ENCODE peak calls at places on chromosomes 6 and 20, in eight cellular contexts. V is hypothalamus; M is activated naive CD4-positive, alpha-beta T cell treated with anti-CD3 and anti-CD28 coated beads for 36 hours; D is activated gamma-delta T cell treated with anti-CD3 and anti-CD28 coated beads, Interleukin-2, amount 50 U/mL, for 16 hours; P is stimulated activated naive CD8-positive, alpha-beta T cell treated with anti-CD3 and anti-CD28 coated beads, Interleukin-15, Interleukin-2, amounts not matched to agents 100 U/mL and 50 U/mL, for 24 hours; J is omental fat pad; X is effector CD8-positive, alpha-beta T cell; I is activated T-helper 2 cell treated with anti-CD3 and anti-CD28 coated beads, Interferon-gamma antibody, Interleukin-2, Interleukin-4, amounts not matched to agents 10 μg/mL and 5 μg/mL and 100 μg/mL, durations not matched to agents 14 hours and 24 hours and 36 hours. S is an unnamed sample.

GRCh38 chr6:28777147-28777461 is 146.7 kb downstream of the TRIM27 start:
- DNase-seq in V (no peak), M (no peak), D (no peak), P (no peak), J (no peak), X (no peak), I (no peak), S (no peak)

GRCh38 chr6:43708857-43709653 is 21.5 kb upstream of the MRPS18A start:
- DNase-seq in V (no peak), M (no peak), D (no peak), P (no peak), J (no peak), X (no peak), I (no peak), S (no peak)

GRCh38 chr6:45185403-45186251 is 142.5 kb upstream of the RUNX2 start:
- DNase-seq in V (no peak), M (no peak), D (peak), P (peak), J (no peak), X (no peak), I (no peak), S (peak)

GRCh38 chr6:51678905-51679620 is 408.4 kb downstream of the PKHD1 start:
- DNase-seq in V (no peak), M (no peak), D (no peak), P (no peak), J (no peak), X (no peak), I (no peak), S (no peak)

GRCh38 chr6:135423649-135424128 is 73.9 kb downstream of the AHI1 start:
- DNase-seq in V (no peak), M (no peak), D (no peak), P (no peak), J (no peak), X (no peak), I (no peak), S (peak)

GRCh38 chr6:108736832-108737231 is 111.4 kb upstream of the ARMC2 start:
- DNase-seq in V (no peak), M (no peak), D (no peak), P (no peak), J (no peak), X (no peak), I (no peak), S (no peak)

GRCh38 chr20:51884561-51884960 is 82.2 kb upstream of the SALL4 start:
- DNase-seq in V (no peak), M (no peak), D (no peak), P (no peak), J (no peak), X (no peak), I (no peak), S (no peak)

GRCh38 chr6:136249336-136249735 is 775 bp downstream of the MTFR2 start:
- DNase-seq in V (no peak), M (no peak), D (no peak), P (no peak), J (no peak), X (no peak), I (no peak), S (no peak)

GRCh38 chr20:5996765-5997164 is 46.3 kb downstream of the MCM8 start:
- DNase-seq in V (no peak), M (peak), D (peak), P (peak), J (no peak), X (no peak), I (peak), S (peak)

GRCh38 chr6:30556964-30557682 is at the start of gene PRR3:
- DNase-seq in V (peak), M (peak), D (peak), P (peak), J (peak), X (peak), I (peak), S (peak)

GRCh38 chr6:160990847-160991410 is 640 bp upstream of the MAP3K4 start:
- DNase-seq in V (no peak), M (no peak), D (no peak), P (no peak), J (no peak), X (no peak), I (no peak), S (no peak)

GRCh38 chr6:170152989-170153388 is 137.9 kb downstream of the DLL1 start:
- DNase-seq in V (no peak), M (peak), D (no peak), P (peak), J (no peak), X (no peak), I (no peak), S (no peak)

GRCh38 chr6:133083248-133083967 is 157.7 kb upstream of the EYA4 start:
- DNase-seq in V (no peak), M (no peak), D (no peak), P (no peak), J (no peak), X (no peak), I (no peak), S (no peak)

GRCh38 chr6:109117346-109118035 is 22.2 kb downstream of the CEP57L1 start:
- DNase-seq in V (no peak), M (no peak), D (no peak), P (no peak), J (no peak), X (no peak), I (no peak), S (no peak)

GRCh38 chr6:2221724-2222274 is 23.6 kb downstream of the GMDS start:
- DNase-seq in V (no peak), M (no peak), D (no peak), P (no peak), J (no peak), X (no peak), I (no peak), S (no peak)

GRCh38 chr6:109660526-109660925 is 30.5 kb downstream of the AK9 start:
- DNase-seq in V (no peak), M (peak), D (no peak), P (no peak), J (no peak), X (no peak), I (no peak), S (no peak)

GRCh38 chr6:33455051-33455450 is 675 bp downstream of the ZBTB9 start:
- DNase-seq in V (no peak), M (no peak), D (no peak), P (no peak), J (no peak), X (no peak), I (no peak), S (no peak)